ENCODE peak calls at places on chromosomes 16 and 17, in eight cellular contexts. H, W, M, Y, C, O, B and N are unnamed samples.

GRCh38 chr17:82338858-82339633 is 5.5 kb upstream of the SECTM1 start:
- DNase-seq in H (no peak), W (no peak), M (peak), Y (peak), C (peak), O (no peak), B (peak), N (peak)

GRCh38 chr17:48440660-48441059 is 10.6 kb upstream of the SKAP1 start:
- DNase-seq in H (no peak), W (no peak), M (no peak), Y (no peak), C (no peak), O (no peak), B (no peak), N (no peak)

GRCh38 chr16:82470506-82471196 is 156.1 kb upstream of the CDH13 start:
- DNase-seq in H (no peak), W (no peak), M (peak), Y (no peak), C (no peak), O (no peak), B (no peak), N (no peak)

GRCh38 chr16:69131167-69131748 is 1.1 kb downstream of the CHTF8 start:
- DNase-seq in H (no peak), W (no peak), M (no peak), Y (no peak), C (peak), O (peak), B (no peak), N (no peak)

GRCh38 chr17:3738562-3739295 is 15.0 kb downstream of the HASPIN start:
- DNase-seq in H (no peak), W (peak), M (no peak), Y (no peak), C (no peak), O (peak), B (no peak), N (no peak)

GRCh38 chr17:50452627-50453300 is 15.9 kb downstream of the CHAD start:
- DNase-seq in H (peak), W (no peak), M (no peak), Y (peak), C (no peak), O (no peak), B (no peak), N (no peak)

GRCh38 chr16:48526058-48526957 is 83.7 kb downstream of the N4BP1 start:
- DNase-seq in H (no peak), W (no peak), M (peak), Y (peak), C (peak), O (peak), B (peak), N (no peak)

GRCh38 chr17:28718317-28718672 is 627 bp upstream of the RAB34 start:
- DNase-seq in H (no peak), W (no peak), M (no peak), Y (no peak), C (no peak), O (no peak), B (peak), N (no peak)

GRCh38 chr16:74999683-75000480 is 1.1 kb downstream of the ZNRF1 start:
- DNase-seq in H (no peak), W (peak), M (no peak), Y (no peak), C (no peak), O (no peak), B (peak), N (peak)

GRCh38 chr17:42484304-42484703 is 25.6 kb downstream of the ATP6V0A1 start:
- DNase-seq in H (no peak), W (peak), M (no peak), Y (no peak), C (no peak), O (peak), B (no peak), N (no peak)

GRCh38 chr17:80981929-80982425 is 9.7 kb upstream of the CHMP6 start:
- DNase-seq in H (no peak), W (no peak), M (no peak), Y (no peak), C (no peak), O (no peak), B (no peak), N (no peak)

GRCh38 chr16:4693956-4694663 is 748 bp downstream of the NUDT16L1 start:
- DNase-seq in H (no peak), W (peak), M (no peak), Y (peak), C (no peak), O (peak), B (peak), N (peak)

GRCh38 chr17:36629970-36630369 is 28.6 kb downstream of the MRM1 start:
- DNase-seq in H (no peak), W (no peak), M (no peak), Y (no peak), C (no peak), O (no peak), B (no peak), N (no peak)

GRCh38 chr17:76137351-76138233 is 3.5 kb downstream of the FOXJ1 start:
- DNase-seq in H (no peak), W (no peak), M (no peak), Y (no peak), C (no peak), O (no peak), B (no peak), N (no peak)

GRCh38 chr17:60888812-60889709 is 211.4 kb downstream of the BCAS3 start:
- DNase-seq in H (no peak), W (no peak), M (peak), Y (no peak), C (no peak), O (no peak), B (no peak), N (no peak)